ENCODE peak calls at places on chromosome 14, in nine cellular contexts. V is AG09319; R is CD4-positive, alpha-beta T cell; D is mammary epithelial cell; K is fibroblast of pulmonary artery; M is activated T-helper 1 cell treated with anti-CD3 and anti-CD28 coated beads, Interleukin-2, amount 50 U/mL, for 16 hours; T is body of pancreas; H is caudate nucleus; J is CD8-positive, alpha-beta T cell. L is an unnamed sample.

GRCh38 chr14:93114068-93114710 is 1.5 kb downstream of the ITPK1 start:
- DNase-seq in J (no peak), V (no peak), D (peak), H (no peak), T (peak), K (no peak), M (no peak), R (no peak), L (no peak)

GRCh38 chr14:83842536-83842935 is 1687.4 kb upstream of the FLRT2 start:
- DNase-seq in K (no peak), M (no peak), D (no peak), T (no peak), R (no peak), H (no peak), V (no peak), J (no peak), L (no peak)

GRCh38 chr14:31921251-31921650 is 155.9 kb upstream of the ARHGAP5 start:
- DNase-seq in H (no peak), V (no peak), R (no peak), J (no peak), K (no peak), M (no peak), T (no peak), D (no peak), L (no peak)

GRCh38 chr14:33834101-33834955 is 116.5 kb downstream of the EGLN3 start:
- DNase-seq in D (no peak), M (no peak), J (no peak), V (no peak), T (peak), K (no peak), R (no peak), H (no peak), L (no peak)

GRCh38 chr14:21891921-21892320 is 218.3 kb upstream of the OR4E1 start:
- DNase-seq in H (no peak), T (no peak), D (no peak), M (no peak), R (no peak), J (no peak), K (no peak), V (no peak), L (no peak)

GRCh38 chr14:51448831-51449665 is 202.7 kb upstream of the FRMD6 start:
- DNase-seq in H (no peak), R (no peak), D (peak), K (peak), J (no peak), M (no peak), T (peak), V (peak), L (peak)

GRCh38 chr14:23640524-23641141 is 4.5 kb downstream of the DHRS2 start:
- DNase-seq in K (peak), T (peak), H (no peak), J (no peak), M (no peak), V (peak), R (no peak), D (peak), L (peak)

GRCh38 chr14:103296007-103296406 is 38.0 kb upstream of the EIF5 start:
- DNase-seq in D (peak), M (no peak), J (no peak), K (peak), R (no peak), V (no peak), H (no peak), T (no peak), L (no peak)

GRCh38 chr14:21503376-21503775 is 7.8 kb downstream of the METTL3 start:
- DNase-seq in D (no peak), V (no peak), H (no peak), J (no peak), T (no peak), R (no peak), M (no peak), K (no peak), L (no peak)

GRCh38 chr14:104247336-104248202 is 109.2 kb downstream of the KIF26A start:
- DNase-seq in D (no peak), H (no peak), T (no peak), M (no peak), J (no peak), V (no peak), R (no peak), K (no peak), L (peak)

GRCh38 chr14:77804592-77804991 is 4.7 kb downstream of the ADCK1 start:
- DNase-seq in V (no peak), T (no peak), K (peak), R (no peak), H (no peak), M (no peak), J (peak), D (peak), L (no peak)

GRCh38 chr14:65333926-65334687 is 78.4 kb upstream of the FUT8 start:
- DNase-seq in V (peak), R (no peak), H (no peak), K (peak), T (peak), M (no peak), J (no peak), D (no peak), L (no peak)

GRCh38 chr14:104587641-104588040 is 8.1 kb downstream of the C14orf180 start:
- DNase-seq in D (no peak), J (no peak), V (no peak), T (no peak), R (no peak), K (no peak), H (no peak), M (no peak), L (no peak)

GRCh38 chr14:101824339-101824727 is 62.8 kb downstream of the PPP2R5C start:
- DNase-seq in V (no peak), K (no peak), R (no peak), H (no peak), J (no peak), D (no peak), M (no peak), T (no peak), L (no peak)

GRCh38 chr14:102655154-102655553 is 62.7 kb downstream of the RCOR1 start:
- DNase-seq in J (no peak), D (peak), T (no peak), R (no peak), K (peak), V (no peak), M (no peak), H (no peak), L (no peak)

GRCh38 chr14:94163806-94164205 is 10.3 kb upstream of the PPP4R4 start:
- DNase-seq in J (no peak), R (no peak), H (no peak), K (no peak), V (no peak), T (no peak), M (no peak), D (no peak), L (no peak)

GRCh38 chr14:44887596-44887955 is 74.2 kb downstream of the KLHL28 start:
- DNase-seq in T (no peak), J (no peak), M (no peak), H (no peak), K (no peak), V (no peak), R (no peak), D (no peak), L (no peak)

GRCh38 chr14:75098682-75099081 is 28.2 kb downstream of the NEK9 start:
- DNase-seq in H (no peak), M (no peak), K (no peak), V (no peak), J (no peak), D (no peak), T (no peak), R (no peak), L (no peak)

L was measured in kidney.